ENCODE peak calls at places on chromosome 18, in ten cellular contexts. Z is GM06990, D is lower lobe of right lung, G is fibroblast of lung, O is mesothelial cell of epicardium, W is upper lobe of left lung, N is coronary artery, U is glutamatergic neuron, K is cardiac fibroblast, M is neural crest cell. J is an unnamed sample.

GRCh38 chr18:79361766-79362522 is 33.8 kb upstream of the NFATC1 start:
- DNase-seq in O (no peak), K (no peak), U (no peak), G (peak), D (no peak), M (no peak), N (no peak), Z (no peak), W (no peak), J (no peak)

GRCh38 chr18:39959839-39960238 is 1995.2 kb upstream of the PIK3C3 start:
- DNase-seq in O (no peak), N (no peak), K (no peak), W (no peak), U (no peak), M (no peak), D (no peak), Z (no peak), G (no peak), J (no peak)

GRCh38 chr18:56645415-56646016 is 5.6 kb upstream of the WDR7 start:
- DNase-seq in O (no peak), W (no peak), K (no peak), U (no peak), Z (no peak), G (peak), D (no peak), M (no peak), N (no peak), J (no peak)

GRCh38 chr18:23992119-23992940 is 22.2 kb upstream of the TTC39C start:
- DNase-seq in K (no peak), G (peak), U (no peak), O (no peak), D (peak), W (peak), Z (peak), N (no peak), M (no peak), J (no peak)

GRCh38 chr18:69898241-69898861 is 49.3 kb downstream of the CD226 start:
- DNase-seq in U (no peak), O (no peak), G (no peak), K (no peak), N (no peak), Z (no peak), W (no peak), M (no peak), D (no peak), J (peak)

GRCh38 chr18:51183372-51184091 is 13.9 kb downstream of the MEX3C start:
- DNase-seq in Z (no peak), G (no peak), N (no peak), D (no peak), K (no peak), W (no peak), M (no peak), U (no peak), O (no peak), J (no peak)

GRCh38 chr18:63178526-63178880 is 141.1 kb downstream of the BCL2 start:
- DNase-seq in K (peak), U (no peak), Z (no peak), W (no peak), G (no peak), M (no peak), N (no peak), D (no peak), O (no peak), J (no peak)

GRCh38 chr18:36572135-36572856 is 256.5 kb downstream of the TPGS2 start:
- DNase-seq in W (no peak), U (peak), Z (no peak), M (peak), G (peak), K (peak), D (no peak), N (peak), O (no peak), J (no peak)

GRCh38 chr18:23077493-23078256 is 57.6 kb upstream of the CABLES1 start:
- DNase-seq in O (no peak), Z (no peak), N (no peak), D (no peak), U (no peak), W (peak), K (peak), G (no peak), M (no peak), J (no peak)

GRCh38 chr18:79537758-79538157 is 141.8 kb upstream of the CTDP1 start:
- DNase-seq in G (no peak), U (no peak), M (no peak), K (no peak), O (no peak), W (no peak), Z (no peak), N (no peak), D (no peak), J (no peak)

GRCh38 chr18:55857961-55858360 is 270.0 kb upstream of the TCF4 start:
- DNase-seq in O (no peak), Z (no peak), U (no peak), N (no peak), M (no peak), D (no peak), K (no peak), G (no peak), W (no peak), J (no peak)

GRCh38 chr18:61946449-61946848 is 53.6 kb upstream of the RNF152 start:
- DNase-seq in M (no peak), Z (no peak), U (no peak), N (no peak), D (no peak), O (no peak), K (no peak), G (peak), W (no peak), J (no peak)

GRCh38 chr18:36672437-36673344 is 156.1 kb downstream of the TPGS2 start:
- DNase-seq in W (peak), O (no peak), K (peak), Z (peak), G (peak), U (no peak), D (peak), M (no peak), N (no peak), J (no peak)

DNA sequence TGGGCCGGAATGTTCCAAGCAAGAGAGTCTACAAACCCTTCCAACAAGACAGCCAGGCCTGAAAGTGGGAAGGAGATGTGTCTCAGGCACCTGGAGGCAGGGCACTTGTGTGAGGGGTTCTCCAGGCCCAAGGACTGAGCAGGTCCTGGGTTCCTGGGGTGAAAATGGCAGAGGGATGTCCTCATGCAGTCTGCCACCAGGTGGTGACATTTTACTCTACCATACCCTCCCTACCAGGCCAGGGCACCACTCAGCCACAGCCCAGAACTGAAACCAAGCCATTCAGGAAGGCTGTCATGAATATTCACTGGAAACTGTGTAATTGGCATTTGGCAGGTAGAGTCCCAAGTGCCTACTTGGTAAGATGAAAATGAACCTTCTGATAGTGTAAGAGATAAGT is 185.2 kb downstream of the MYO5B start:
- DNase-seq in D (peak), U (peak), Z (peak), M (peak), N (no peak), K (peak), G (peak), W (peak), O (no peak), J (peak)
- TF ChIP-seq CTCF in D (peak), U (peak), Z (peak), M (peak), N (no peak), K (peak), G (peak), W (peak), O (peak), J (peak)

GRCh38 chr18:1511619-1512311 is 607.1 kb downstream of the ADCYAP1 start:
- DNase-seq in M (no peak), G (no peak), Z (no peak), N (no peak), U (no peak), K (no peak), O (no peak), W (no peak), D (no peak), J (no peak)

GRCh38 chr18:1510542-1511179 is 606.0 kb downstream of the ADCYAP1 start:
- DNase-seq in M (no peak), K (no peak), N (no peak), G (no peak), U (no peak), W (no peak), O (no peak), Z (no peak), D (no peak), J (no peak)

GRCh38 chr18:1513519-1513918 is 608.8 kb downstream of the ADCYAP1 start:
- DNase-seq in D (no peak), O (no peak), M (no peak), W (no peak), K (no peak), G (no peak), Z (no peak), U (no peak), N (no peak), J (no peak)
- TF ChIP-seq CTCF in D (no peak), O (no peak), M (no peak), W (no peak), K (no peak), G (no peak), Z (no peak), U (no peak), N (no peak), J (no peak)

GRCh38 chr18:67464499-67464898 is 52.0 kb downstream of the DSEL start:
- DNase-seq in D (no peak), K (no peak), M (no peak), N (no peak), G (no peak), U (no peak), O (no peak), Z (no peak), W (no peak), J (no peak)

GRCh38 chr18:67468038-67468437 is 48.5 kb downstream of the DSEL start:
- DNase-seq in D (no peak), W (no peak), N (no peak), M (no peak), G (no peak), K (no peak), U (no peak), O (no peak), Z (no peak), J (no peak)

GRCh38 chr18:67467188-67467587 is 49.3 kb downstream of the DSEL start:
- DNase-seq in M (no peak), U (no peak), K (no peak), D (no peak), W (no peak), N (no peak), O (no peak), Z (no peak), G (no peak), J (no peak)

GRCh38 chr18:67463829-67464228 is 52.7 kb downstream of the DSEL start:
- DNase-seq in G (no peak), D (no peak), Z (no peak), N (no peak), M (no peak), O (no peak), K (no peak), U (no peak), W (no peak), J (no peak)
- TF ChIP-seq CTCF in G (peak), D (no peak), Z (no peak), N (no peak), M (peak), O (no peak), K (peak), U (no peak), W (no peak), J (no peak)

GRCh38 chr18:6729247-6730091 is at the start of gene ARHGAP28:
- DNase-seq in G (peak), W (peak), O (peak), N (no peak), Z (peak), K (peak), D (peak), M (peak), U (peak), J (no peak)
- TF ChIP-seq CTCF in G (peak), W (peak), O (no peak), N (no peak), Z (peak), K (no peak), D (no peak), M (peak), U (no peak), J (no peak)

GRCh38 chr18:9053814-9054213 is 48.7 kb upstream of the NDUFV2 start:
- DNase-seq in M (no peak), W (no peak), G (no peak), D (no peak), O (no peak), K (no peak), Z (no peak), N (no peak), U (no peak), J (no peak)

GRCh38 chr18:9058426-9058825 is 44.1 kb upstream of the NDUFV2 start:
- DNase-seq in M (no peak), Z (no peak), K (peak), D (no peak), O (no peak), W (no peak), G (no peak), N (no peak), U (no peak), J (no peak)

GRCh38 chr18:9055626-9056025 is 46.9 kb upstream of the NDUFV2 start:
- DNase-seq in Z (no peak), D (no peak), W (no peak), M (no peak), K (no peak), U (no peak), G (no peak), O (no peak), N (no peak), J (no peak)

GRCh38 chr18:9057646-9058045 is 44.9 kb upstream of the NDUFV2 start:
- DNase-seq in N (no peak), D (no peak), K (no peak), Z (no peak), W (no peak), O (no peak), U (no peak), G (no peak), M (no peak), J (no peak)

GRCh38 chr18:9055185-9055584 is 47.3 kb upstream of the NDUFV2 start:
- DNase-seq in N (no peak), M (no peak), D (no peak), G (peak), W (no peak), Z (no peak), O (no peak), U (no peak), K (peak), J (no peak)
- TF ChIP-seq CTCF in N (no peak), M (no peak), D (no peak), G (peak), W (no peak), Z (peak), O (no peak), U (no peak), K (no peak), J (no peak)

GRCh38 chr18:59070181-59070912 is 69.3 kb upstream of the SEC11C start:
- DNase-seq in G (peak), Z (peak), U (peak), O (peak), D (peak), K (peak), N (peak), W (peak), M (peak), J (peak)
- TF ChIP-seq CTCF in G (peak), Z (peak), U (peak), O (peak), D (peak), K (peak), N (peak), W (peak), M (peak), J (peak)

GRCh38 chr18:14748496-14748895 is 524 bp downstream of the ANKRD30B start:
- DNase-seq in D (no peak), K (no peak), G (no peak), O (no peak), Z (no peak), U (no peak), M (no peak), W (no peak), N (no peak), J (no peak)

GRCh38 chr18:14746897-14747296 is 1.1 kb upstream of the ANKRD30B start:
- DNase-seq in W (no peak), G (no peak), D (peak), K (no peak), M (no peak), U (no peak), N (no peak), O (no peak), Z (no peak), J (no peak)

DNA sequence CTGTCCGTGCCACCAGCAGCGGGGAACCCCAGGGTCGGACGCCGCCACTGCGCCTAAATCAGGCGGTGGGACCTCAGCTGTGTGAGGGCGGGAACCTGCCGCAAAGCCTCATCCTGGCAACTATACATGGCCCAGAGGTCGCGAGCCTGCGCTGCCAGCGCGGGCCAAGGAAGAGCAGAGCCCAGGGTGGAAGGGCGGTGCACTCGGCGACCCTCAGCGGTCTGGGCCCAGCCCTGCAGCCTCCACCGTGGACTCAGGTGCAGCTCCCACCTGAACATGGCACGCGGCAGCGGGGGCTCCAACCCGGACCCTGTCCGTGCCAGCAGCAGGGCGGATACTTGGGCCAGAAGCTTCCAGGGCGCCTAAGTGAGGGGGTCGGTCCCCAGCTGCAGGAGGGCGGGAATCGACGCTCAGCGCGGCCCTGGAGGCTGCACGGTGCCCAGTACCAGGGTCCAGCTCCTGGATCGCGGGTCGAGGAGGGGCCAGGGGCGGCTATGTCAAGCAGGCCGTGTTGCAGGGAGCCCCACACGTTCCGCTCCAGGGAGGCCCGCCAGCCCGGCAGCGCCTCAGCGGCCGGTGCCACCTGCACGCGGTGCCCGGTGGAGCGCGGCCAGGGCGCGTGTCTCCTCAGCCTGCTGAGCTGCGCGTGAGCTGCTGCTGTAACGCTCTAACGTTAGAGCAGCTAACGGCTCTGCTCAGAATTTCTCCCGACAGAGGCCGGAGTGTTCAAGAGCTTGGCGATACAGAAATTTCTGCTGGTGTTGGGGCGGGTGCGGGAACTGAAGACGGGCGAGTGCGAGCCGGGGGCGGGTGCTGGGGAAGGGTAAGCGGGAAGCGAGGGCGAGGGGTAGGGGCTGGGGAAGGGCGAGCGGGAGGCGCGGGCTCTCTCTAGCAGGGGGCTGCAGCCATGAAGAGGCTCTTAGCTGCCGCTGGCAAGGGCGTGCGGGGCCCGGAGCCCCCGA is at the start of gene ANKRD30B:
- DNase-seq in K (no peak), G (peak), O (no peak), N (no peak), M (no peak), U (peak), W (no peak), D (peak), Z (no peak), J (no peak)
- TF ChIP-seq CTCF in K (no peak), G (no peak), O (no peak), N (no peak), M (no peak), U (no peak), W (no peak), D (no peak), Z (no peak), J (no peak)

GRCh38 chr18:12946549-12947354 is 1.1 kb upstream of the SEH1L start:
- DNase-seq in U (peak), O (no peak), N (peak), W (peak), D (no peak), G (peak), K (peak), M (no peak), Z (no peak), J (no peak)
- TF ChIP-seq CTCF in U (no peak), O (no peak), N (no peak), W (no peak), D (no peak), G (peak), K (no peak), M (no peak), Z (no peak), J (no peak)

DNA sequence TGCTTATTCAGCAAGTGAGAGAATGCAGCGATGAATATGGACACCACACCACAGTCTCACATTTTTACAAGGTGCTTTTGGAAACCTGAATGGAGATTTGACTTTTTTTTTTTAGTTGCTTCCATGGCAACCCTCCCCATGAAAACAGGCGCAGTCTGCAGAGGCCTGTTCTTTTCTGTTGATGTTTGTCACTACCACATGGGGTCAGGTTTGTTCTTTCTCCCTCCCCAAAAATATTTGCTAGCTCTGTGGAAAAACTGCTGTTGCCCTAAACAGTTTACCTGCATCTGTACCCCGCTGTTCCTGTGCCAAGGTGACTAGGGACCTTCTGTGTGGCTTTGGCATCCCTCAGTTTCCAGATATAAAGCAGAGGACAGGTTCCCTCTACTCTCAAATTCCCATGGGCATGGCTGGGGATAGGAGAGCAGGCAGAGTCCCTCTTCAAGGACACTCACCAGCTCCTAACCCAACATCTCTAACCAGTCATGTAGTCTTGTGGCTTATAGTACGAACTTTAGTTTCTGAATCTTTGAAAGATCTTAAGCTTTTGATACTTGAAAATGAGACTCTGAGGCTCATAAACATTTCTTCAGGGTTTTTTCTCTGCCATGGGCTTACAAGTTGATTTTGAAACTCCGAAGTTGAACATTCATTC is 14.7 kb upstream of the MAPRE2 start:
- DNase-seq in Z (no peak), G (no peak), D (no peak), M (no peak), K (no peak), W (no peak), N (no peak), U (no peak), O (no peak), J (no peak)
- TF ChIP-seq CTCF in Z (peak), G (peak), D (peak), M (no peak), K (peak), W (no peak), N (no peak), U (no peak), O (no peak), J (peak)

DNA sequence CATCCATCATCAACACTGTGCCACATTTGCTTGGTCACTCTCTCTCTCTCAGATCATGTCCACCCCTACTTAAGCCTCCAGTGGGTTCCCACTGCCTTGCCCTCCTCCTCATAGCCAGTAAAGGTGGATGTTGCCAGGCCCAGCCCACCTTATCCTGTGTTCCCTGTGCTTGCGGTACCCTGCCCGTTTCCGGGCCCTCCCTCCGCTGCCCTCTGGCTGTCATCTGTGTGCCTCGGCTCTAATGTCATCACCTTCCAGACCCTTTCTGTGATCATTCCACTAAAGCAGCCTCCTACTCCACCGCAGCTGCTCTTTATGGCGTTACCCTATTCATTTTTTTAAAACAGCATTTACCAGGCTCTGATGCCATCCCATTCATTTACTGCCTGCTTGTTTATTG is 305.7 kb upstream of the SKOR2 start:
- DNase-seq in W (no peak), M (no peak), Z (no peak), D (no peak), U (no peak), K (no peak), O (no peak), N (no peak), G (no peak), J (no peak)
- TF ChIP-seq CTCF in W (no peak), M (no peak), Z (peak), D (no peak), U (no peak), K (no peak), O (no peak), N (no peak), G (no peak), J (no peak)

J was measured in natural killer cell.